ENCODE peak calls at places on chromosomes 1 and 21, in nine cellular contexts. I, H, J, G, N, X, L, K and R are unnamed samples.
A peak's percentile ranks its signal among the peaks of the same experiment; 100 is the strongest.

GRCh38 chr21:42427809-42428419 is 24.2 kb downstream of the UBASH3A start:
- DNase-seq in G (no peak), I (no peak), K (no peak), J (no peak), X (no peak), N (no peak), L (no peak), H (no peak), R (no peak)

GRCh38 chr1:78157162-78157561 is 111.4 kb downstream of the GIPC2 start:
- DNase-seq in X (no peak), H (no peak), I (no peak), L (peak; percentile 96), K (no peak), N (no peak), G (no peak), J (no peak), R (no peak)

GRCh38 chr1:60227581-60228252 is 154.1 kb upstream of the C1orf87 start:
- DNase-seq in N (no peak), L (peak; percentile 4), H (no peak), K (no peak), G (no peak), I (no peak), J (no peak), X (no peak), R (no peak)

GRCh38 chr1:67594764-67595163 is 90.2 kb upstream of the GADD45A start:
- DNase-seq in G (no peak), N (no peak), H (no peak), X (no peak), J (no peak), K (no peak), I (no peak), L (no peak), R (no peak)

GRCh38 chr21:29218749-29219148 is 80.0 kb upstream of the BACH1 start:
- DNase-seq in N (no peak), H (no peak), J (no peak), L (no peak), X (no peak), I (no peak), G (no peak), K (no peak), R (no peak)

GRCh38 chr1:13960376-13960987 is 260.5 kb downstream of the PRDM2 start:
- DNase-seq in G (peak; percentile 23), H (peak; percentile 69), N (peak; percentile 15), X (peak; percentile 71), J (peak; percentile 67), I (peak; percentile 55), K (peak; percentile 57), L (peak; percentile 69), R (peak; percentile 77)

GRCh38 chr1:33008051-33008914 is 28.4 kb downstream of the AK2 start:
- DNase-seq in H (no peak), L (peak; percentile 70), X (no peak), G (peak; percentile 61), I (no peak), K (no peak), N (no peak), J (no peak), R (no peak)

GRCh38 chr1:111813440-111814304 is 58.0 kb downstream of the DDX20 start:
- DNase-seq in H (no peak), I (no peak), X (no peak), K (no peak), N (no peak), G (no peak), J (peak; percentile 32), L (peak; percentile 13), R (peak; percentile 21)

GRCh38 chr1:28259935-28260802 is 851 bp downstream of the SESN2 start:
- DNase-seq in H (peak; percentile 56), L (peak; percentile 96), J (no peak), I (peak; percentile 66), K (peak; percentile 34), N (no peak), G (peak; percentile 81), X (peak; percentile 57), R (peak; percentile 97)

GRCh38 chr1:29974345-29974744 is 738.0 kb downstream of the PTPRU start:
- DNase-seq in L (peak; percentile 37), X (no peak), I (no peak), K (no peak), J (no peak), H (no peak), G (no peak), N (no peak), R (peak; percentile 32)

GRCh38 chr1:33460947-33461629 is 11.4 kb upstream of the ZSCAN20 start:
- DNase-seq in L (no peak), I (peak; percentile 55), G (no peak), H (no peak), N (no peak), X (no peak), K (no peak), J (peak; percentile 80), R (no peak)

GRCh38 chr1:59315529-59316433 is 18.9 kb downstream of the FGGY start:
- DNase-seq in G (no peak), K (no peak), J (no peak), L (no peak), N (no peak), X (no peak), H (no peak), I (no peak), R (no peak)

GRCh38 chr1:119859647-119860046 is 36.7 kb downstream of the ADAM30 start:
- DNase-seq in N (no peak), G (no peak), L (peak; percentile 81), K (peak; percentile 20), X (no peak), H (no peak), I (no peak), J (no peak), R (no peak)

GRCh38 chr1:18157968-18158367 is 50.4 kb downstream of the IGSF21 start:
- DNase-seq in K (no peak), I (no peak), N (no peak), G (no peak), H (no peak), L (no peak), X (no peak), J (no peak), R (no peak)